ENCODE peak calls at places on chromosomes 6 and 20, in nine cellular contexts. U, B, Z, N, G, X, V, O and T are unnamed samples.

GRCh38 chr6:10140121-10140520 is 274.8 kb downstream of the TFAP2A start:
- DNase-seq in X (no peak), O (no peak), G (no peak), V (no peak), B (no peak), U (no peak), Z (no peak), N (no peak), T (no peak)

GRCh38 chr20:8803065-8803464 is 265.8 kb upstream of the PLCB4 start:
- DNase-seq in X (no peak), B (no peak), Z (no peak), O (no peak), G (no peak), U (no peak), V (no peak), N (no peak), T (no peak)

GRCh38 chr6:156582509-156582992 is 194.6 kb upstream of the ARID1B start:
- DNase-seq in N (peak; percentile 26), G (no peak), U (no peak), Z (no peak), X (no peak), V (no peak), O (no peak), B (no peak), T (no peak)

GRCh38 chr20:31355981-31356380 is 12.4 kb upstream of the DEFB118 start:
- DNase-seq in G (peak; percentile 3), B (no peak), X (no peak), U (no peak), N (no peak), V (no peak), O (no peak), Z (no peak), T (no peak)

GRCh38 chr20:46022411-46023147 is 6.4 kb upstream of the SLC12A5 start:
- DNase-seq in G (peak; percentile 68), X (peak; percentile 50), Z (peak; percentile 87), U (no peak), N (peak; percentile 79), V (peak; percentile 50), O (peak; percentile 53), B (peak; percentile 81), T (peak; percentile 95)

GRCh38 chr6:148945311-148946021 is 198.6 kb downstream of the UST start:
- DNase-seq in U (no peak), X (no peak), V (no peak), N (no peak), G (no peak), B (no peak), O (no peak), Z (no peak), T (no peak)

GRCh38 chr6:35719830-35720733 is 16.8 kb upstream of the ARMC12 start:
- DNase-seq in B (no peak), X (peak; percentile 81), V (no peak), G (no peak), N (peak; percentile 44), O (no peak), Z (peak; percentile 78), U (peak; percentile 87), T (peak; percentile 82)

GRCh38 chr6:170188571-170189001 is 102.3 kb downstream of the DLL1 start:
- DNase-seq in N (no peak), B (peak; percentile 11), Z (no peak), V (no peak), O (no peak), U (no peak), X (no peak), G (no peak), T (peak; percentile 54)

GRCh38 chr20:56826306-56826970 is 197.3 kb downstream of the TFAP2C start:
- DNase-seq in V (no peak), B (no peak), U (no peak), G (no peak), O (no peak), X (no peak), Z (no peak), N (no peak), T (no peak)

GRCh38 chr20:45011108-45011526 is 44.8 kb downstream of the STK4 start:
- DNase-seq in B (peak; percentile 54), O (no peak), Z (peak; percentile 22), U (no peak), N (peak; percentile 52), V (peak; percentile 5), X (peak; percentile 93), G (peak; percentile 84), T (no peak)

GRCh38 chr20:62740286-62741141 is 31.9 kb downstream of the NTSR1 start:
- DNase-seq in G (peak; percentile 98), O (peak; percentile 81), U (peak; percentile 60), Z (peak; percentile 89), N (no peak), X (no peak), B (no peak), V (peak; percentile 77), T (peak; percentile 36)

GRCh38 chr6:106468935-106469334 is 108.4 kb downstream of the CRYBG1 start:
- DNase-seq in G (no peak), X (no peak), U (no peak), B (no peak), Z (no peak), N (no peak), V (no peak), O (no peak), T (no peak)

GRCh38 chr6:129498950-129499870 is 210.8 kb downstream of the ARHGAP18 start:
- DNase-seq in U (no peak), Z (peak; percentile 31), B (peak; percentile 42), G (peak; percentile 81), O (no peak), X (peak; percentile 80), N (no peak), V (no peak), T (no peak)

GRCh38 chr20:23225407-23226060 is 125.1 kb upstream of the NXT1 start:
- DNase-seq in N (peak; percentile 24), V (no peak), X (peak; percentile 72), G (no peak), O (no peak), U (peak; percentile 89), Z (no peak), B (no peak), T (peak; percentile 80)

GRCh38 chr6:73695619-73696421 is at the start of gene CD109:
- DNase-seq in O (peak; percentile 20), B (peak; percentile 35), Z (peak; percentile 64), U (peak; percentile 71), V (peak; percentile 9), N (peak; percentile 37), X (no peak), G (peak; percentile 77), T (peak; percentile 47)

GRCh38 chr6:4682431-4683159 is 93.6 kb upstream of the CDYL start:
- DNase-seq in X (no peak), O (no peak), G (no peak), Z (no peak), V (no peak), N (no peak), U (no peak), B (no peak), T (no peak)

GRCh38 chr20:61437280-61438206 is 185.5 kb downstream of the CDH4 start:
- DNase-seq in V (no peak), Z (no peak), X (peak; percentile 20), O (no peak), B (no peak), N (no peak), U (peak; percentile 65), G (no peak), T (no peak)

GRCh38 chr6:7730852-7731251 is 5.0 kb downstream of the BMP6 start:
- DNase-seq in V (no peak), X (no peak), G (peak; percentile 92), N (no peak), U (no peak), B (no peak), Z (no peak), O (no peak), T (no peak)

GRCh38 chr20:21323640-21324039 is 20.5 kb downstream of the XRN2 start:
- DNase-seq in O (no peak), G (peak; percentile 82), N (no peak), Z (no peak), X (no peak), U (no peak), B (no peak), V (no peak), T (no peak)

GRCh38 chr20:51446656-51447055 is 95.9 kb downstream of the NFATC2 start:
- DNase-seq in V (no peak), O (no peak), B (no peak), Z (no peak), X (no peak), N (no peak), U (no peak), G (peak; percentile 94), T (no peak)

GRCh38 chr6:158040051-158040803 is 58.6 kb downstream of the SYNJ2 start:
- DNase-seq in G (peak; percentile 90), N (no peak), V (no peak), O (no peak), Z (peak; percentile 58), X (no peak), B (no peak), U (peak; percentile 80), T (no peak)

GRCh38 chr20:45094864-45095574 is 5.9 kb downstream of the KCNS1 start:
- DNase-seq in Z (no peak), U (no peak), O (no peak), B (no peak), X (no peak), V (no peak), N (no peak), G (no peak), T (no peak)

GRCh38 chr6:38617856-38618255 is 21.9 kb downstream of the BTBD9 start:
- DNase-seq in N (no peak), O (no peak), G (no peak), B (no peak), Z (no peak), X (no peak), U (no peak), V (no peak), T (no peak)

GRCh38 chr20:33649201-33649631 is 12.9 kb upstream of the C20orf144 start:
- DNase-seq in Z (no peak), X (peak; percentile 55), B (no peak), V (no peak), G (no peak), O (no peak), U (peak; percentile 79), N (peak; percentile 62), T (no peak)

GRCh38 chr20:19883501-19883900 is 125.4 kb downstream of the RIN2 start:
- DNase-seq in Z (no peak), X (no peak), N (no peak), V (no peak), U (no peak), G (no peak), O (no peak), B (no peak), T (no peak)

GRCh38 chr6:81331526-81331925 is 421.0 kb downstream of the TENT5A start:
- DNase-seq in V (no peak), X (no peak), G (peak; percentile 18), O (no peak), U (no peak), Z (no peak), B (no peak), N (no peak), T (no peak)

GRCh38 chr20:1166963-1167720 is 17.6 kb downstream of the TMEM74B start:
- DNase-seq in U (no peak), N (no peak), V (no peak), G (no peak), X (no peak), B (no peak), O (no peak), Z (no peak), T (no peak)

GRCh38 chr20:50580016-50580747 is 70.0 kb downstream of the PTPN1 start:
- DNase-seq in N (peak; percentile 37), X (no peak), V (no peak), G (peak; percentile 77), O (no peak), B (peak; percentile 87), U (peak; percentile 83), Z (peak; percentile 75), T (no peak)